ENCODE peak calls at places on chromosomes 2 and 18, in seven cellular contexts. One of them, this sample, is unnamed.
A peak's percentile ranks its signal among the peaks of the same experiment; 100 is the strongest.

GRCh38 chr2:216090369-216090786 is 8.7 kb downstream of the TMEM169 start:
- DNase-seq in fibroblast of the aortic adventitia: peak; percentile 30
- DNase-seq in activated T-cell treated with anti-CD3 and anti-CD28 coated beads for 1 hour: no peak
- DNase-seq in DMS153: no peak
- DNase-seq in EL: no peak
- DNase-seq in breast epithelium: no peak
- DNase-seq in posterior cingulate gyrus: no peak
- DNase-seq in this sample: peak; percentile 57

GRCh38 chr2:221914334-221914733 is 342.2 kb upstream of the EPHA4 start:
- DNase-seq in fibroblast of the aortic adventitia: peak; percentile 3
- DNase-seq in activated T-cell treated with anti-CD3 and anti-CD28 coated beads for 1 hour: no peak
- DNase-seq in DMS153: no peak
- DNase-seq in EL: peak; percentile 61
- DNase-seq in breast epithelium: no peak
- DNase-seq in posterior cingulate gyrus: no peak
- DNase-seq in this sample: peak; percentile 32

GRCh38 chr2:24740142-24740541 is 53.0 kb downstream of the PTRHD1 start:
- DNase-seq in fibroblast of the aortic adventitia: no peak
- DNase-seq in activated T-cell treated with anti-CD3 and anti-CD28 coated beads for 1 hour: no peak
- DNase-seq in DMS153: no peak
- DNase-seq in EL: no peak
- DNase-seq in breast epithelium: no peak
- DNase-seq in posterior cingulate gyrus: no peak
- DNase-seq in this sample: no peak

GRCh38 chr2:173550143-173550542 is 195.5 kb downstream of the CDCA7 start:
- DNase-seq in fibroblast of the aortic adventitia: peak; percentile 42
- DNase-seq in activated T-cell treated with anti-CD3 and anti-CD28 coated beads for 1 hour: no peak
- DNase-seq in DMS153: no peak
- DNase-seq in EL: peak; percentile 80
- DNase-seq in breast epithelium: no peak
- DNase-seq in posterior cingulate gyrus: no peak
- DNase-seq in this sample: no peak

GRCh38 chr2:71605173-71605641 is 151.8 kb downstream of the DYSF start:
- DNase-seq in fibroblast of the aortic adventitia: no peak
- DNase-seq in activated T-cell treated with anti-CD3 and anti-CD28 coated beads for 1 hour: no peak
- DNase-seq in DMS153: no peak
- DNase-seq in EL: no peak
- DNase-seq in breast epithelium: no peak
- DNase-seq in posterior cingulate gyrus: peak; percentile 1
- DNase-seq in this sample: no peak

GRCh38 chr2:75602724-75603342 is 42.1 kb upstream of the EVA1A start:
- DNase-seq in fibroblast of the aortic adventitia: peak; percentile 72
- DNase-seq in activated T-cell treated with anti-CD3 and anti-CD28 coated beads for 1 hour: no peak
- DNase-seq in DMS153: no peak
- DNase-seq in EL: peak; percentile 91
- DNase-seq in breast epithelium: peak; percentile 80
- DNase-seq in posterior cingulate gyrus: no peak
- DNase-seq in this sample: peak; percentile 42

GRCh38 chr2:127508025-127508620 is 18.2 kb downstream of the IWS1 start:
- DNase-seq in fibroblast of the aortic adventitia: peak; percentile 20
- DNase-seq in activated T-cell treated with anti-CD3 and anti-CD28 coated beads for 1 hour: no peak
- DNase-seq in DMS153: no peak
- DNase-seq in EL: peak; percentile 28
- DNase-seq in breast epithelium: no peak
- DNase-seq in posterior cingulate gyrus: no peak
- DNase-seq in this sample: no peak

GRCh38 chr2:100936972-100937542 is 65.0 kb upstream of the RPL31 start:
- DNase-seq in fibroblast of the aortic adventitia: no peak
- DNase-seq in activated T-cell treated with anti-CD3 and anti-CD28 coated beads for 1 hour: no peak
- DNase-seq in DMS153: no peak
- DNase-seq in EL: no peak
- DNase-seq in breast epithelium: no peak
- DNase-seq in posterior cingulate gyrus: no peak
- DNase-seq in this sample: peak; percentile 31

GRCh38 chr2:95026471-95027368 is 1.2 kb downstream of the MAL start:
- DNase-seq in fibroblast of the aortic adventitia: no peak
- DNase-seq in activated T-cell treated with anti-CD3 and anti-CD28 coated beads for 1 hour: no peak
- DNase-seq in DMS153: no peak
- DNase-seq in EL: no peak
- DNase-seq in breast epithelium: no peak
- DNase-seq in posterior cingulate gyrus: no peak
- DNase-seq in this sample: no peak

GRCh38 chr18:10293966-10294365 is 160.5 kb upstream of the APCDD1 start:
- DNase-seq in fibroblast of the aortic adventitia: no peak
- DNase-seq in activated T-cell treated with anti-CD3 and anti-CD28 coated beads for 1 hour: no peak
- DNase-seq in DMS153: no peak
- DNase-seq in EL: no peak
- DNase-seq in breast epithelium: no peak
- DNase-seq in posterior cingulate gyrus: no peak
- DNase-seq in this sample: no peak

GRCh38 chr2:598043-598802 is 79.0 kb downstream of the TMEM18 start:
- DNase-seq in fibroblast of the aortic adventitia: no peak
- DNase-seq in activated T-cell treated with anti-CD3 and anti-CD28 coated beads for 1 hour: no peak
- DNase-seq in DMS153: no peak
- DNase-seq in EL: no peak
- DNase-seq in breast epithelium: no peak
- DNase-seq in posterior cingulate gyrus: no peak
- DNase-seq in this sample: no peak